ENCODE peak calls at places on chromosomes 6 and 20, in nine cellular contexts. T, X, M, H, N, J, D, K and Z are unnamed samples.

GRCh38 chr6:139415365-139415764 is 40.9 kb upstream of the CITED2 start:
- DNase-seq in X (no peak), D (no peak), H (no peak), N (no peak), T (no peak), J (no peak), M (no peak), K (no peak), Z (no peak)

GRCh38 chr6:33962186-33962585 is 158.4 kb upstream of the MLN start:
- DNase-seq in D (peak), T (no peak), N (no peak), K (peak), J (no peak), M (no peak), H (peak), X (no peak), Z (no peak)

GRCh38 chr20:45545754-45546453 is 1.3 kb downstream of the EPPIN start:
- DNase-seq in N (no peak), D (no peak), K (peak), M (peak), T (peak), X (peak), J (no peak), H (peak), Z (peak)

GRCh38 chr20:24634855-24635254 is 165.4 kb downstream of the SYNDIG1 start:
- DNase-seq in T (peak), D (no peak), N (no peak), M (no peak), K (peak), H (no peak), J (no peak), X (peak), Z (peak)

GRCh38 chr6:147106759-147107401 is 97.3 kb upstream of the STXBP5 start:
- DNase-seq in D (no peak), X (no peak), T (no peak), M (peak), J (no peak), H (no peak), N (no peak), K (peak), Z (peak)

GRCh38 chr6:8108031-8108660 is 5.8 kb upstream of the EEF1E1 start:
- DNase-seq in X (peak), D (no peak), H (no peak), K (peak), M (no peak), N (no peak), T (peak), J (no peak), Z (peak)

GRCh38 chr20:45821942-45822341 is 5.2 kb downstream of the TNNC2 start:
- DNase-seq in N (no peak), X (no peak), K (no peak), H (peak), T (no peak), M (no peak), J (no peak), D (no peak), Z (no peak)

GRCh38 chr20:49701313-49701731 is 12.4 kb downstream of the B4GALT5 start:
- DNase-seq in H (peak), K (peak), D (no peak), M (no peak), N (no peak), X (no peak), J (no peak), T (no peak), Z (peak)

GRCh38 chr6:53359843-53360834 is 11.4 kb upstream of the ELOVL5 start:
- DNase-seq in X (no peak), D (no peak), K (peak), T (peak), H (no peak), M (no peak), J (no peak), N (no peak), Z (peak)

GRCh38 chr20:41393705-41394066 is 27.1 kb upstream of the EMILIN3 start:
- DNase-seq in X (no peak), N (no peak), D (no peak), H (no peak), T (no peak), K (no peak), M (no peak), J (no peak), Z (no peak)

GRCh38 chr6:167848783-167849182 is 22.1 kb downstream of the AFDN start:
- DNase-seq in K (no peak), D (no peak), N (no peak), X (no peak), H (no peak), T (no peak), M (no peak), J (no peak), Z (no peak)

GRCh38 chr6:34696739-34697543 is at the start of gene ILRUN:
- DNase-seq in H (peak), T (peak), K (peak), N (peak), X (peak), D (peak), J (peak), M (peak), Z (peak)

GRCh38 chr6:77650098-77650663 is 2.7 kb upstream of the MEI4 start:
- DNase-seq in H (peak), T (peak), N (peak), D (no peak), X (no peak), M (no peak), J (peak), K (no peak), Z (peak)

GRCh38 chr20:40522405-40522804 is 166.6 kb downstream of the MAFB start:
- DNase-seq in M (no peak), K (no peak), D (no peak), J (no peak), N (no peak), H (no peak), T (no peak), X (no peak), Z (no peak)